ENCODE peak calls at places on chromosomes 6 and 20, in ten cellular contexts. M is tibial nerve; A is AG09309; J is thoracic aorta; Y is fibroblast of pulmonary artery; H is small intestine; P is CD8-positive, alpha-beta memory T cell; K is H7; G is aorta; X is breast epithelium. V is an unnamed sample.

GRCh38 chr6:17974570-17975368 is 12.7 kb downstream of the KIF13A start:
- DNase-seq in K (no peak), G (no peak), M (no peak), Y (no peak), J (no peak), H (no peak), P (no peak), A (no peak), X (no peak), V (no peak)

GRCh38 chr6:84498905-84499304 is 265.5 kb downstream of the TBX18 start:
- DNase-seq in P (no peak), X (no peak), J (no peak), M (no peak), H (no peak), G (no peak), A (no peak), Y (no peak), K (no peak), V (no peak)

GRCh38 chr20:401682-402495 is 6.2 kb upstream of the RBCK1 start:
- DNase-seq in K (no peak), Y (peak), M (no peak), G (no peak), A (peak), X (no peak), H (peak), J (no peak), P (no peak), V (no peak)

GRCh38 chr6:170163405-170164170 is 127.3 kb downstream of the DLL1 start:
- DNase-seq in K (no peak), H (no peak), J (no peak), G (no peak), X (no peak), P (no peak), M (no peak), Y (no peak), A (no peak), V (peak)

GRCh38 chr20:62123450-62124118 is 1.3 kb downstream of the LSM14B start:
- DNase-seq in Y (peak), M (no peak), G (no peak), A (no peak), P (no peak), K (no peak), J (no peak), X (no peak), H (peak), V (no peak)

GRCh38 chr20:4170621-4171537 is 155.5 kb upstream of the RNF24 start:
- DNase-seq in K (peak), Y (peak), M (no peak), H (peak), X (no peak), A (no peak), J (no peak), P (no peak), G (no peak), V (no peak)

GRCh38 chr6:138031850-138032249 is 75.4 kb downstream of the PERP start:
- DNase-seq in H (no peak), X (no peak), M (no peak), K (no peak), A (no peak), G (no peak), P (no peak), Y (no peak), J (no peak), V (no peak)

GRCh38 chr6:169162249-169162967 is 91.2 kb downstream of the THBS2 start:
- DNase-seq in G (no peak), M (no peak), X (peak), Y (no peak), K (no peak), J (no peak), P (no peak), A (no peak), H (no peak), V (no peak)

GRCh38 chr6:80165143-80165542 is 58.7 kb downstream of the BCKDHB start:
- DNase-seq in Y (peak), G (no peak), H (no peak), J (no peak), X (no peak), M (no peak), P (no peak), K (no peak), A (no peak), V (no peak)

GRCh38 chr6:129621252-129621651 is 88.7 kb downstream of the ARHGAP18 start:
- DNase-seq in J (no peak), H (peak), X (no peak), K (peak), M (no peak), G (no peak), Y (no peak), P (peak), A (no peak), V (no peak)

GRCh38 chr6:161694995-161695394 is 421.1 kb upstream of the AGPAT4 start:
- DNase-seq in P (no peak), K (peak), A (no peak), Y (peak), G (no peak), H (peak), J (no peak), X (no peak), M (no peak), V (no peak)

GRCh38 chr6:125155344-125155743 is 1.8 kb downstream of the TPD52L1 start:
- DNase-seq in A (no peak), H (no peak), K (no peak), P (no peak), Y (no peak), G (no peak), M (no peak), X (no peak), J (no peak), V (no peak)

GRCh38 chr6:125154184-125155135 is 887 bp downstream of the TPD52L1 start:
- DNase-seq in M (no peak), X (peak), K (peak), P (no peak), Y (no peak), G (peak), H (peak), J (no peak), A (no peak), V (peak)

GRCh38 chr6:125151715-125152114 is 1.9 kb upstream of the TPD52L1 start:
- DNase-seq in H (no peak), P (no peak), K (no peak), M (no peak), G (no peak), A (no peak), J (no peak), X (no peak), Y (no peak), V (no peak)

GRCh38 chr6:125156496-125156895 is 2.9 kb downstream of the TPD52L1 start:
- DNase-seq in A (no peak), J (no peak), X (no peak), Y (no peak), M (no peak), H (no peak), G (no peak), K (no peak), P (no peak), V (no peak)

GRCh38 chr6:125153541-125154183 is at the start of gene TPD52L1:
- DNase-seq in M (peak), Y (peak), P (peak), H (peak), J (peak), K (peak), A (no peak), G (peak), X (peak), V (peak)
- H3K4me3 ChIP-seq in M (peak), Y (peak), P (peak), H (peak), J (peak), K (peak), A (peak), G (peak), X (peak), V (peak)

GRCh38 chr6:47787620-47788497 is 6.0 kb downstream of the OPN5 start:
- DNase-seq in X (peak), P (peak), A (peak), Y (peak), H (peak), K (peak), G (peak), M (no peak), J (no peak), V (peak)
- H3K4me3 ChIP-seq in X (no peak), P (no peak), A (no peak), Y (no peak), H (no peak), K (no peak), G (no peak), M (no peak), J (peak), V (no peak)

GRCh38 chr20:37407573-37408002 is 61.6 kb downstream of the SRC start:
- DNase-seq in J (no peak), M (no peak), Y (no peak), K (no peak), G (no peak), H (no peak), P (no peak), X (peak), A (no peak), V (peak)

GRCh38 chr20:37407117-37407566 is 61.2 kb downstream of the SRC start:
- DNase-seq in M (no peak), J (no peak), A (no peak), Y (no peak), K (no peak), G (no peak), X (no peak), H (no peak), P (no peak), V (no peak)

GRCh38 chr20:37404461-37404881 is 58.5 kb downstream of the SRC start:
- DNase-seq in X (no peak), J (no peak), M (no peak), Y (no peak), A (no peak), G (no peak), H (no peak), P (no peak), K (no peak), V (no peak)

GRCh38 chr20:37405351-37405897 is 59.5 kb downstream of the SRC start:
- DNase-seq in J (no peak), X (no peak), K (no peak), G (no peak), M (no peak), H (no peak), A (no peak), Y (no peak), P (no peak), V (peak)

DNA sequence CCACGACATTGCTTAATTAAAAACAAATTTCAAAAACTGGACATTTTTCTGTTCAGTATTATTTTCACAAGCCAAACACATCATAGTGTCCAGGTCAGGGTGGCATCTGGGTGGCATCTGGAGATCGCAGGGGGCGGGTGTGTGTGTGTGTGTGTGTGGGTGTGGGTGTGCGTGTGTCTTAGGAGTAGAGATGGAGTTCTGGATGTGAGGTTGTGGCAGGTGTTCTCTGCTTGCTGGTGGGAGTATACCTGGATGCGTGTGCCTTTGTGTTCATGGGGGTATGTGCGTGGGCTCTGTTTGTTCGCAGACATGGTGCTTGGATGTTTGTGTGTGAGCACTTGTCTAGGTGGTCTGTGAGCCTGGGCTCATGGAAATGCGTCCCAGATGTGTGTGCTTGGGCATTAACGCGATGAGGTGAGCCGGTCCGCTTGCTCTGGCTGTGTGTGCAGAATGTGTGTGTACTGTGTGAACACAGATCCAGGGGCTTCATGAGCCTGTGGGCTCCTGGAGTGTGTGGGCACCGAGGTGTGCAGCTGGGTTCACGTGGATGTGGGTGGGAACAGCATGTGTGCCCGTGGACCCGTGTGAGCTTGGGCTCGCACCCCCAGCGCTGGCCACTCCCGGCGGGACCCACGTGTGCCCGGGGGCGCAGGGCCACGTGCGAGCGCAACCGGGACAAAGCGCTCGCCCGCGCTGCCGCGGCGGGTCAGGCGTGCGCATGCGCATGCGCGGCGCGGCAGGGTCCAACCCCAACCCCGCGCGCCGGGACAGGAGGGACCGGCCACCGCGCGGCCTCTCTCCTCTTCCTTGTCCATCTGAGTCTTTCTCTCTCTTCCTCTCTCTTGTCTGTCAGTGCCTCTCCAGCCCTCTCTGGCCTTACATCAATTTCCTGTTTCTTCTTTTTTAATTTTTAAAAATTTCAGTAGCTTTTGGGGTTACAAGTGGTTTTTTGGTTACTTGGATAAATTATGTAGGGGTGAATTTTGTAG is 60.4 kb downstream of the SRC start:
- DNase-seq in Y (no peak), J (no peak), X (no peak), A (no peak), H (peak), G (no peak), M (no peak), K (peak), P (no peak), V (peak)
- H3K4me3 ChIP-seq in Y (peak), J (peak), X (peak), A (peak), H (no peak), G (peak), M (peak), K (peak), P (peak), V (peak)

GRCh38 chr20:3161316-3162079 is 1.8 kb upstream of the FASTKD5 start:
- DNase-seq in J (no peak), X (no peak), A (no peak), M (no peak), K (peak), G (no peak), H (no peak), Y (no peak), P (no peak), V (no peak)

GRCh38 chr20:3160418-3160817 is 753 bp upstream of the FASTKD5 start:
- DNase-seq in K (no peak), M (no peak), J (no peak), Y (no peak), G (no peak), P (no peak), H (no peak), X (no peak), A (no peak), V (no peak)

GRCh38 chr20:3164043-3164762 is 4.5 kb upstream of the FASTKD5 start:
- DNase-seq in K (no peak), G (no peak), X (no peak), P (no peak), M (no peak), H (no peak), Y (no peak), A (no peak), J (no peak), V (no peak)

GRCh38 chr20:3163099-3164042 is 3.7 kb upstream of the FASTKD5 start:
- DNase-seq in A (no peak), Y (no peak), H (no peak), P (no peak), M (no peak), G (no peak), K (peak), J (no peak), X (no peak), V (no peak)

GRCh38 chr20:3162080-3162611 is 2.5 kb upstream of the FASTKD5 start:
- DNase-seq in A (no peak), J (no peak), P (no peak), G (no peak), X (no peak), H (no peak), K (peak), M (no peak), Y (no peak), V (no peak)
- H3K4me3 ChIP-seq in A (no peak), J (no peak), P (no peak), G (no peak), X (no peak), H (no peak), K (no peak), M (no peak), Y (no peak), V (no peak)

GRCh38 chr20:64038252-64038578 is 2.2 kb downstream of the C20orf204 start:
- DNase-seq in Y (no peak), M (no peak), P (no peak), X (no peak), J (no peak), G (no peak), A (no peak), H (no peak), K (peak), V (no peak)
- H3K4me3 ChIP-seq in Y (no peak), M (no peak), P (peak), X (peak), J (peak), G (no peak), A (no peak), H (peak), K (peak), V (peak)

GRCh38 chr6:116779569-116780164 is 14.1 kb upstream of the FAM162B start:
- DNase-seq in J (no peak), Y (peak), K (peak), M (no peak), A (peak), X (no peak), H (peak), P (no peak), G (no peak), V (no peak)

DNA sequence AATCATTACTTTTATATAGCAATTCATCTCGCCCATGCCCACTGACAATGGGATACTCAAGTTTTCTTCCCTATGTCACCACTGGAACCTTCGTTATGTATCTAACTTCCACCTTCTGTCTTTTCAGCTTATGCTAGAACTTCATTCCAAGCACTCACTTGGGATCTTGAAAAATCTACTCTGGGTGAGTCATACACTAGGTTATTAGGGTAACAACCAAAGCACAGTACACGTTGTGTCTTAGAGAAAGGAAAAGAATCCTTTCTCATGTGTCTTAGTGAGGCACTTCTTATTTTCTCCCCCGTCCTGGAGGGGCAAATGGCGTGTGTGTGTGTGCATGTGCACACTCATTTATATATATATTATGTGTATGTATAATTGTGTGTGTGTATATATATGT is 18.3 kb upstream of the FAM162B start:
- DNase-seq in A (no peak), X (no peak), G (no peak), P (no peak), K (no peak), M (no peak), Y (no peak), H (no peak), J (no peak), V (no peak)
- H3K4me3 ChIP-seq in A (no peak), X (no peak), G (no peak), P (no peak), K (no peak), M (no peak), Y (no peak), H (no peak), J (no peak), V (no peak)

GRCh38 chr20:24996449-24997195 is 4.1 kb upstream of the APMAP start:
- DNase-seq in Y (no peak), K (no peak), A (no peak), X (no peak), M (no peak), H (no peak), J (no peak), G (no peak), P (no peak), V (no peak)
- H3K4me3 ChIP-seq in Y (no peak), K (no peak), A (no peak), X (no peak), M (no peak), H (no peak), J (no peak), G (no peak), P (no peak), V (no peak)

DNA sequence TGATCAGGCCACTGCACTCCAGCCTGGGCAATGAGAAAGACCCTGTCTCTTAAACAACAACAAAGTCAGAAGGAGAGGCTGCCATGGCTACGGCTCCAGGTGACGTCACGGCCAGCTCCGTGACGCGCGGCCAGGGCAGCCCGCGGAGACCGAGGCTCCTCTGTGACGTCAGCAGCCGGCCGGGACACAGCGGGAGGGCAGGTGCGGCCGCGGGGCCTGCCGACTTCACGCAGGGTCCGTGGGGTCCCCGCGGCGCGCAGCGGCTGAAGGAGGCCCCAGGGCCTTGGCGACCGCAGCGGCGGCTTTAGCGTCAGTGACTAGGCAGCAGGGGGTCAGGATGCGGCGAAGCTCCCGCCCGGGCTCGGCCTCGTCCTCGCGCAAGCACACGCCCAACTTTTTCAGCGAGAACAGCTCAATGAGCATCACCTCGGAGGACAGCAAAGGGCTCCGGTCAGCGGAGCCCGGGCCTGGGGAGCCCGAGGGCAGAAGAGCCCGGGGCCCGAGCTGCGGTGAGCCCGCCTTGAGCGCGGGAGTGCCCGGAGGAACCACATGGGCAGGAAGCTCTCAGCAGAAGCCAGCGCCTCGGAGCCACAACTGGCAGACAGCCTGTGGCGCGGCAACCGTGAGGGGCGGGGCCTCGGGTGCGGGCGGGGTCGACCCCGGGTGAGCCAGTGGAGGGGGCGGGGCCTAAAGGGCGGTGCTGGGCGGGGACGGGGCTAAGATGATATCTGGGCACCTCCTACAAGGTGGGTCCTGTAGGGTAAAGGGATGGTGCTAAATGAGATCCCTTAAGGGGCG is at the start of gene SPAG4:
- DNase-seq in Y (peak), A (no peak), X (peak), J (no peak), P (peak), M (peak), K (peak), G (peak), H (peak), V (peak)
- H3K4me3 ChIP-seq in Y (peak), A (peak), X (peak), J (peak), P (peak), M (peak), K (peak), G (peak), H (peak), V (peak)

V was measured in left lung.